ENCODE peak calls at places on chromosomes 7 and 10, in eight cellular contexts. Q, W, C, I, J, X, K and H are unnamed samples.

GRCh38 chr7:35268953-35269352 is 15.1 kb upstream of the TBX20 start:
- DNase-seq in Q (no peak), W (no peak), C (no peak), I (no peak), J (no peak), X (no peak), K (no peak), H (no peak)

GRCh38 chr10:8369666-8370065 is 315.2 kb downstream of the GATA3 start:
- DNase-seq in Q (no peak), W (no peak), C (no peak), I (no peak), J (no peak), X (no peak), K (no peak), H (no peak)

GRCh38 chr7:150927954-150928340 is 50.2 kb downstream of the KCNH2 start:
- DNase-seq in Q (no peak), W (no peak), C (peak; percentile 15), I (no peak), J (no peak), X (no peak), K (no peak), H (no peak)

GRCh38 chr7:31051598-31052503 is at the start of gene ADCYAP1R1:
- DNase-seq in Q (peak; percentile 39), W (no peak), C (no peak), I (no peak), J (no peak), X (peak; percentile 42), K (no peak), H (no peak)

GRCh38 chr10:101578192-101578591 is 9.9 kb downstream of the POLL start:
- DNase-seq in Q (no peak), W (no peak), C (no peak), I (no peak), J (no peak), X (no peak), K (no peak), H (no peak)

GRCh38 chr7:153061913-153062528 is 302.5 kb downstream of the ACTR3B start:
- DNase-seq in Q (peak; percentile 62), W (no peak), C (no peak), I (no peak), J (no peak), X (no peak), K (peak; percentile 32), H (no peak)

GRCh38 chr10:89563861-89564478 is 28.6 kb upstream of the SLC16A12 start:
- DNase-seq in Q (peak; percentile 57), W (no peak), C (peak; percentile 43), I (no peak), J (no peak), X (no peak), K (peak; percentile 53), H (no peak)

GRCh38 chr10:78736926-78737618 is 331.7 kb upstream of the ZMIZ1 start:
- DNase-seq in Q (no peak), W (no peak), C (no peak), I (peak; percentile 32), J (no peak), X (no peak), K (no peak), H (no peak)

GRCh38 chr7:35623381-35623780 is 71.6 kb downstream of the HERPUD2 start:
- DNase-seq in Q (no peak), W (no peak), C (no peak), I (no peak), J (no peak), X (no peak), K (no peak), H (no peak)

GRCh38 chr10:33363112-33363511 is 28.6 kb upstream of the NRP1 start:
- DNase-seq in Q (no peak), W (no peak), C (no peak), I (no peak), J (no peak), X (no peak), K (no peak), H (no peak)

GRCh38 chr7:106285801-106286492 is 1.2 kb upstream of the NAMPT start:
- DNase-seq in Q (no peak), W (no peak), C (peak; percentile 6), I (no peak), J (no peak), X (no peak), K (peak; percentile 22), H (no peak)

GRCh38 chr7:106089647-106090046 is 22.5 kb downstream of the SYPL1 start:
- DNase-seq in Q (no peak), W (no peak), C (no peak), I (no peak), J (no peak), X (no peak), K (no peak), H (no peak)

GRCh38 chr10:26437637-26438461 is at the start of gene APBB1IP:
- DNase-seq in Q (peak; percentile 36), W (peak; percentile 74), C (no peak), I (peak; percentile 88), J (peak; percentile 96), X (peak; percentile 81), K (peak; percentile 75), H (peak; percentile 32)

GRCh38 chr7:16619979-16620408 is 25.6 kb downstream of the ANKMY2 start:
- DNase-seq in Q (no peak), W (no peak), C (no peak), I (no peak), J (no peak), X (no peak), K (peak; percentile 38), H (no peak)

GRCh38 chr10:102645741-102646609 is 1.7 kb downstream of the TRIM8 start:
- DNase-seq in Q (peak; percentile 88), W (peak; percentile 91), C (peak; percentile 87), I (peak; percentile 96), J (peak; percentile 81), X (peak; percentile 94), K (peak; percentile 85), H (peak; percentile 36)

GRCh38 chr7:14821757-14822480 is 80.6 kb downstream of the DGKB start:
- DNase-seq in Q (no peak), W (no peak), C (no peak), I (no peak), J (no peak), X (no peak), K (no peak), H (no peak)

DNA sequence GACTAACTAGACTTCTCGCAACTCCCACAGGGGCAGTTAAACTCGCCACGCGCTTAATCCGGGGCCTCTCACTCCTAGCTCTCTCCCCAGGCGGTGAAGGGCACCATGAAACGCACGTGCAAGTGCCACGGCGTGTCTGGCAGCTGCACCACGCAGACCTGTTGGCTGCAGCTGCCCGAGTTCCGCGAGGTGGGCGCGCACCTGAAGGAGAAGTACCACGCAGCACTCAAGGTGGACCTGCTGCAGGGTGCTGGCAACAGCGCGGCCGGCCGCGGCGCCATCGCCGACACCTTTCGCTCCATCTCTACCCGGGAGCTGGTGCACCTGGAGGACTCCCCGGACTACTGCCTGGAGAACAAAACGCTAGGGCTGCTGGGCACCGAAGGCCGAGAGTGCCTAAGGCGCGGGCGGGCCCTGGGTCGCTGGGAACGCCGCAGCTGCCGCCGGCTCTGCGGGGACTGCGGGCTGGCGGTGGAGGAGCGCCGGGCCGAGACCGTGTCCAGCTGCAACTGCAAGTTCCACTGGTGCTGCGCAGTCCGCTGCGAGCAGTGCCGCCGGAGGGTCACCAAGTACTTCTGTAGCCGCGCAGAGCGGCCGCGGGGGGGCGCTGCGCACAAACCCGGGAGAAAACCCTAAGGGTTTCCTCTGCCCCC is 19.5 kb downstream of the WNT8B start:
- DNase-seq in Q (peak; percentile 88), W (peak; percentile 82), C (peak; percentile 48), I (peak; percentile 68), J (peak; percentile 69), X (peak; percentile 68), K (peak; percentile 78), H (peak; percentile 63)
- H3K27me3 ChIP-seq in Q (peaks cover 46% of the 10 kb centered on the region), W (peaks cover 22% of the 10 kb centered on the region), C (peaks cover 13% of the 10 kb centered on the region), I (peaks cover 38% of the 10 kb centered on the region), J (no peaks in the 10 kb centered on the region), X (peaks cover 4% of the 10 kb centered on the region), K (peaks cover 11% of the 10 kb centered on the region), H (peaks cover 22% of the 10 kb centered on the region)

DNA sequence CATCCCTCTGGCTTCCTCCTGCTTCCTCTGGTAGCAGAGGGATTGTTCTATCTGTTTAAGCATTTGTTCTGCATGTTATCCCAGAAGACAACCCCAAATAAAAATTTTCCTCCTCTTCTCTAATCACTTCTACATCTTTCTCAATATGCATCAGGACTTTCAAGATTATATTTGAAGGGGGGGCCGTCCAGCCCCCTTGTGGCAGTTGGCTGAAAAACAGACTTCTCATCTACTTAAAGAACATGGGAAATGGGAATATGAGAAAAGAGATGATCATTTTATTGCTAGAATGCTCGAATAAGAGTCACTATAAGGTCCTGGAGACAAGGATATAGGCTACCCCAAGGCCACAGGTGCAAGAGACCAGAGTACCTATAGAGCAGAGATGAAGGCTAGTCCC is 466.0 kb downstream of the REEP3 start:
- DNase-seq in Q (no peak), W (no peak), C (no peak), I (no peak), J (no peak), X (no peak), K (no peak), H (no peak)
- TF ChIP-seq CTCF in Q (no peak), W (no peak), C (no peak), I (no peak), J (no peak), X (no peak), K (peak; percentile 10), H (no peak)

GRCh38 chr7:4885317-4885807 is 1.8 kb upstream of the RADIL start:
- DNase-seq in Q (no peak), W (no peak), C (no peak), I (no peak), J (no peak), X (no peak), K (no peak), H (no peak)
- H3K27me3 ChIP-seq in Q (peaks cover 7% of the 10 kb centered on the region), W (peaks cover 8% of the 10 kb centered on the region), C (no peaks in the 10 kb centered on the region), I (peaks cover 13% of the 10 kb centered on the region), J (no peaks in the 10 kb centered on the region), X (no peaks in the 10 kb centered on the region), K (peaks cover 22% of the 10 kb centered on the region), H (peaks cover 20% of the 10 kb centered on the region)

GRCh38 chr7:27377988-27378387 is 135.4 kb downstream of the EVX1 start:
- DNase-seq in Q (no peak), W (no peak), C (no peak), I (no peak), J (no peak), X (no peak), K (no peak), H (no peak)
- TF ChIP-seq CTCF in Q (no peak), W (no peak), C (peak; percentile 22), I (no peak), J (no peak), X (no peak), K (no peak), H (no peak)

DNA sequence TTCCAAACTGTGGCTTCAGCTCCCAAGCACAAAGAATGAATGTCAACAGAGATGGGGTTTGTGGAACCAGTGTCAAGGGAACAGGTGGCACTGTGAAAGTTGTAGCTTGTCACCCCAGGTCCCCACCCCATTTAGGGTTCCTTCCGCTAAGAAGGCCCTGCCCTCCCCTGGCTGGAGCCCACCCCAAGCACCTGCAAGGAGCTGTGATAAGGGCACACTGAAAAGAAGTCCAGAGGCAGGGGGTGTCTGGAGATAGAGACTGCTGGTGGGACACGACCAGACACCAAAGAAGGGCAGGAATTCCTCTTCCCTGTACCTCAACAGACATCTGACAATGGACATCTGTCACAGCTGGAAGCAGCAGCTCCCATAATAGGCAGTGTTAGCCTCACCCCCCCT is 4.5 kb downstream of the GRID1 start:
- DNase-seq in Q (no peak), W (peak; percentile 5), C (no peak), I (peak; percentile 33), J (peak; percentile 20), X (no peak), K (no peak), H (peak; percentile 2)
- H3K27me3 ChIP-seq in Q (peaks cover 50% of the 10 kb centered on the region), W (peaks cover 11% of the 10 kb centered on the region), C (peaks cover 42% of the 10 kb centered on the region), I (peaks cover 44% of the 10 kb centered on the region), J (no peaks in the 10 kb centered on the region), X (peaks cover 4% of the 10 kb centered on the region), K (peaks cover 22% of the 10 kb centered on the region), H (peaks cover 39% of the 10 kb centered on the region)